ENCODE peak calls at places on chromosomes 13 and 19, in four cellular contexts. O is endodermal cell; Z is CD4-positive, alpha-beta T cell; F is breast epithelium. L is an unnamed sample.

GRCh38 chr13:98263841-98264240 is 86.8 kb upstream of the RNF113B start:
- DNase-seq in Z (no peak), F (no peak), O (peak; percentile 10), L (no peak)

GRCh38 chr19:43435775-43436174 is 21.1 kb downstream of the TEX101 start:
- DNase-seq in Z (no peak), F (no peak), O (no peak), L (no peak)

GRCh38 chr19:31352296-31352781 is 3.1 kb upstream of the TSHZ3 start:
- DNase-seq in Z (no peak), F (no peak), O (peak; percentile 64), L (no peak)

GRCh38 chr13:29589234-29589633 is 6.3 kb downstream of the SLC7A1 start:
- DNase-seq in F (no peak), O (no peak), Z (no peak), L (peak; percentile 33)

GRCh38 chr19:53424968-53425597 is 6.7 kb upstream of the ZNF761 start:
- DNase-seq in O (peak; percentile 91), F (peak; percentile 77), Z (peak; percentile 58), L (peak; percentile 62)

GRCh38 chr19:49775742-49776370 is 9.1 kb downstream of the AP2A1 start:
- DNase-seq in O (no peak), Z (no peak), F (no peak), L (no peak)

GRCh38 chr19:11063434-11063833 is 25.8 kb upstream of the LDLR start:
- DNase-seq in F (no peak), Z (no peak), O (no peak), L (no peak)

GRCh38 chr19:46133777-46134231 is 9.3 kb upstream of the IGFL3 start:
- DNase-seq in F (no peak), Z (no peak), O (peak; percentile 64), L (peak; percentile 1)

GRCh38 chr19:54100560-54100959 is at the start of gene OSCAR:
- DNase-seq in F (no peak), O (peak; percentile 52), Z (no peak), L (no peak)

GRCh38 chr13:67235265-67235664 is 5.1 kb upstream of the PCDH9 start:
- DNase-seq in F (no peak), Z (no peak), O (no peak), L (no peak)

GRCh38 chr13:46296920-46297319 is 85.2 kb downstream of the LRRC63 start:
- DNase-seq in Z (no peak), O (no peak), F (no peak), L (peak; percentile 72)

GRCh38 chr19:50858896-50859295 is 4.2 kb downstream of the KLK3 start:
- DNase-seq in F (no peak), O (peak; percentile 80), Z (no peak), L (no peak)

GRCh38 chr19:5212101-5212500 is 128.5 kb downstream of the PTPRS start:
- DNase-seq in F (no peak), Z (no peak), O (no peak), L (no peak)

GRCh38 chr19:46856062-46857022 is 4.5 kb upstream of the ARHGAP35 start:
- DNase-seq in O (peak; percentile 98), Z (peak; percentile 87), F (peak; percentile 98), L (peak; percentile 95)

GRCh38 chr13:80341098-80341701 is at the start of gene SPRY2:
- DNase-seq in O (peak; percentile 97), F (peak; percentile 88), Z (no peak), L (peak; percentile 97)

GRCh38 chr13:77306458-77306857 is 20.4 kb downstream of the MYCBP2 start:
- DNase-seq in O (no peak), Z (no peak), F (no peak), L (no peak)

GRCh38 chr13:87080100-87080779 is 590.9 kb upstream of the SLITRK5 start:
- DNase-seq in Z (no peak), O (no peak), F (no peak), L (no peak)

GRCh38 chr13:44884076-44884729 is 105.1 kb downstream of the NUFIP1 start:
- DNase-seq in Z (no peak), F (no peak), O (no peak), L (peak; percentile 90)

GRCh38 chr19:6210721-6211600 is 68.8 kb downstream of the MLLT1 start:
- DNase-seq in Z (no peak), F (no peak), O (no peak), L (no peak)

GRCh38 chr13:112346173-112346898 is 29.8 kb upstream of the SPACA7 start:
- DNase-seq in F (no peak), O (peak; percentile 80), Z (no peak), L (no peak)

GRCh38 chr13:53200075-53200474 is 171.5 kb downstream of the OLFM4 start:
- DNase-seq in Z (no peak), O (no peak), F (no peak), L (no peak)

GRCh38 chr13:50543767-50544166 is 299.7 kb downstream of the DLEU7 start:
- DNase-seq in F (no peak), Z (no peak), O (no peak), L (peak; percentile 84)

GRCh38 chr13:41919031-41919740 is 41.7 kb downstream of the VWA8 start:
- DNase-seq in F (no peak), O (no peak), Z (no peak), L (no peak)

DNA sequence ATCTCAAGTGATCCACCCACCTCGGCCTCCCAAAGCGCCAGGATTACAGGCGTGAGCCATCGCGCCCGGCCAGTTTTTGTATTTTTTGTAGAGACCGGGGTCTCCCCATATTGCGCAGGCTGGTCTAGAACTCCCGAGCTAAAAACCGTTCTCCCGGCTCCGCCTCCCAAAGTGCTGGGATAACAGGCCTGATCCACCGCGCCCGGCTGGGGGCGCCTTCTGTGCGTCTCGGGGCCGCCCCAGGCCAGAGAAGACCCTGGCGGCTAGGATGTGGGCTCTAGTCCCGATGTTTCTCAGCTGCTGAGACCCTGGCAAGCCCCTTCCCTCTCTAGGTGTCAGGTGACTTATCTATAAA is 3.6 kb downstream of the ARHGAP45 start:
- DNase-seq in Z (no peak), O (peak; percentile 82), F (no peak), L (no peak)
- TF ChIP-seq CTCF in Z (no peak), O (peak; percentile 60), F (no peak), L (peak; percentile 39)

DNA sequence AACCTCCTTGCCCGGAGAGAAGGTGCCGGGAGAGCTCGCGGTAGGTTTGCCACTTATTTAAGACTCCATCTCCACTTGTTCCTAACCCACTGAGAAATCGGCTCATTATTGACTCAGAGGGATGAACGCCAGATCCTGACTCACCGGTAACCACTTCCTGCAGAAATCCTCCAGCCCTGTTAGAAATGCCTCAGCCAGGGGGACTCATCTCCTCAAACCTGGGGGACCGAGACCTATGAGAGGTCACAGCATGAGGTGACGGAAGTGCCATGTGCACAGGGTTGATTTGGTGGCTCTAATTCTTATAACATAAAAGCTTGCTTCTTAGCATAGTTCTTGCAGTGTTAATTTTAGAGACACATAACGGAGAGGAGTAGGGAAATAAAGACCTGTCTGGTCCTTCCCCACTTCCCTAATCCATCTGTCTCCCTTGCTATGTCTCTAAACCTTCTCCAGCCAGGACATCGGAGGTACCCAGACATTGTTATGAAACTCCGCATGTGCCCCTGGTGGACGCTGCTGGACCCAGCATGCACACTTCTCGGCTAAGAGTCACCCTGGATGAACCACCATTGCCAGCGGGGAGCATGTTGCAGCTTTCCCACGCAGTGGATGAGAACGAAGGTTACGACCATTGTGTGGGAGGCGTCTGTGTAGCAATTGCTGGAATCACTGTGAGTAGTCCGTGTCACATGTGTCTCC is 158.9 kb downstream of the EFNB2 start:
- DNase-seq in F (no peak), O (peak; percentile 54), Z (no peak), L (peak; percentile 98)
- H3K27me3 ChIP-seq in F (no peaks in the 10 kb centered on the region), O (no peaks in the 10 kb centered on the region), Z (no peaks in the 10 kb centered on the region), L (no peaks in the 10 kb centered on the region)

DNA sequence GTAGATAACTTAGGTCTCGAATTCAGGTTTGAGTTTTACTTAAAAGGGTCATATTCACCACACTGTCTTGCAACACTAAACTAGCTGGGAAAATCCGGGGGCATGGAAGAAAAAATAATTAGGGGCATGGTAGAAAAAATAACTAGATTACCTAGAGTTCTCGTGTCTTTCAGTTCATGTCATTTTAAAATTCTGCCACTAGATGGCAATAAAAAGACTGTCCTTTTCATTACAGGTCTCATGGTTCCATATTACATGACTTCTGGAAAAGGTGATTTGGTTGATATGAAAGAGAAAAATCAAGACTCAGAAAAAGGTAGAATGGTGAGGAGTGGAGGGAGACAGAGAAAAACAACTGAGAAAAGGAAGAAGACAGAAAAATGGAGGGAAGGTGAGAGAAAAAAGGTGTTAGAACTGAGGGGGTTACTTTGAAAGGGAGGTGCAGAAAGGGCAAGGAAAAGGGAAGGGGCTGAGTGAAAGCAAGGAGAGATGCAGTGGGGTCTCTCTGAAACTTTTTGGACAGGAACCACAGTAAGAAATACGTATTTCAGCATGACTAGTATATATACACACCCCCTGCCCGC is 299.0 kb downstream of the KLF12 start:
- DNase-seq in Z (no peak), F (no peak), O (no peak), L (no peak)
- TF ChIP-seq CTCF in Z (peak; percentile 81), F (peak; percentile 74), O (peak; percentile 79), L (peak; percentile 38)

DNA sequence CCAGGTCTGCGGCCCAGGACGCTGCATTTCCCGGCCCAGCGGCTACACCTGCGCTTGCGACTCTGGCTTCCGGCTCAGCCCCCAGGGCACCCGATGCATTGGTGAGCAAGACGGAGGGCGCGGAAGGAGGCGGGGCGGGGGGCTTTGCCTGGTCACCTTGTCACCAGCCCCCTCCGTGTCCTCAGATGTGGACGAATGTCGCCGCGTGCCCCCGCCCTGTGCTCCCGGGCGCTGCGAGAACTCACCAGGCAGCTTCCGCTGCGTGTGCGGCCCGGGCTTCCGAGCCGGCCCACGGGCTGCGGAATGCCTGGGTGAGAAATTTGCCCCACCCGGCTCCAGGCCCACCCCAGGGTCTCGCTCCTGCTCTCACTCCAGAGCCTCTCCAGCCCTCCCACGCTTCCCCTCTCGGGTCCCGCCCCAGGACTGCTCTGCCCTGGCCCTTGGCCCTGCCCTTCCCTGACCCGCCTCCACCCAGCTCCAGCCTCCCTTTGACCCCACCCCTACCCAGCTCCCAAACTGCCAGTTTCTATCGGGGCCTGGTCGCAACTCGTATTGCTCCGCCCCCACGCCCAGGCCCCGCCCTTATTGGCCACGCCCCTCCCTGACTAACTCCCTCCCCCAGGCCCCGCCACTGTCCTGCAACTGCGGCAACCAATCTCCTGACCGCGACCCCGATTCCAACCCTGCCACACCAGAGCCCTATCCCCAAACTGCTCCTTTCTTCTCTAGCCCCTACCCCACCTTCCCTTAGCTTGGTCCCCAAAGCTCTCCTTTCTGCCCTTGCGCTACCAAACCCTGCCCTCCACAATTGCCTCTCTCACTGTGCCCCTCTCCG is 8.6 kb downstream of the LTBP4 start:
- DNase-seq in O (peak; percentile 98), Z (peak; percentile 79), F (peak; percentile 94), L (peak; percentile 77)
- H3K27me3 ChIP-seq in O (peaks cover 33% of the 10 kb centered on the region), Z (no peaks in the 10 kb centered on the region), F (no peaks in the 10 kb centered on the region), L (no peaks in the 10 kb centered on the region)

GRCh38 chr13:23707674-23708073 is 137.5 kb downstream of the TNFRSF19 start:
- DNase-seq in F (no peak), O (no peak), Z (no peak), L (peak; percentile 42)

GRCh38 chr13:23711355-23711754 is 141.1 kb downstream of the TNFRSF19 start:
- DNase-seq in O (no peak), Z (no peak), F (no peak), L (no peak)

GRCh38 chr13:23705578-23705977 is 135.4 kb downstream of the TNFRSF19 start:
- DNase-seq in F (no peak), Z (no peak), O (no peak), L (no peak)

GRCh38 chr13:23710366-23710765 is 140.2 kb downstream of the TNFRSF19 start:
- DNase-seq in F (no peak), O (no peak), Z (no peak), L (no peak)

DNA sequence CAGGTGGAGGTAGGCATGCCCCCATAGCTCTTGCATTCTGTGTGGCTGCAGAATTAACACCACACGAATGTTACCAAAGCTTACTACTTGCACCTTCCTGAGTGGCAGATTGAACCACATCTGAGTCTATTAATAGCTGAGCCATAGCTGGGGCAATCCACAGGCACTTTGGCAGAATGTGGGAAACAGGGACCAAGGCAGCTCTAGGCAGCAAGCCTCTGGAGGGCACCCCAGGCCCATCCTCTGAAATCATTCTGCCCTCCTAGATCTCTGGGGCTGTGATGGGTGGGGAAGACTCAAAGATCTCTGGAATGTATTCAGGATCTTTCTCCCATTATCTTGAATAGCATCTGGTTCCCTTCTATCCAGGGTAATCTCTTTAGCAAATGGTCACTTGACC is 139.3 kb downstream of the TNFRSF19 start:
- DNase-seq in Z (no peak), F (no peak), O (no peak), L (no peak)
- TF ChIP-seq CTCF in Z (no peak), F (no peak), O (no peak), L (peak; percentile 51)

L was measured in brain microvascular endothelial cell.